ENCODE peak calls at places on chromosomes 4 and X, in four cellular contexts. J, H, C and L are unnamed samples.

GRCh38 chrX:49761481-49761880 is 65.7 kb upstream of the PAGE1 start:
- DNase-seq in H (no peak), J (no peak), C (no peak), L (peak)

GRCh38 chr4:140300271-140300970 is 73.0 kb upstream of the SCOC start:
- DNase-seq in H (no peak), C (peak), J (no peak), L (peak)

GRCh38 chr4:67451464-67451863 is 93.8 kb downstream of the CENPC start:
- DNase-seq in H (no peak), C (no peak), J (no peak), L (no peak)

GRCh38 chr4:88308587-88308986 is 24.2 kb upstream of the PPM1K start:
- DNase-seq in H (no peak), J (no peak), C (no peak), L (no peak)

GRCh38 chr4:70945452-70946055 is 43.4 kb downstream of the MOB1B start:
- DNase-seq in C (no peak), H (no peak), J (no peak), L (no peak)

GRCh38 chrX:115364625-115365024 is 75.1 kb downstream of the LUZP4 start:
- DNase-seq in J (no peak), H (no peak), C (no peak), L (no peak)

GRCh38 chr4:88759039-88759631 is 61.5 kb upstream of the NAP1L5 start:
- DNase-seq in C (peak), H (no peak), J (no peak), L (peak)

GRCh38 chr4:138035781-138036258 is 206.3 kb downstream of the SLC7A11 start:
- DNase-seq in J (no peak), H (no peak), C (no peak), L (peak)

GRCh38 chrX:136047969-136048368 is 62.7 kb downstream of the SLC9A6 start:
- DNase-seq in H (no peak), C (no peak), J (no peak), L (no peak)

GRCh38 chr4:120078216-120078615 is 11.6 kb upstream of the MAD2L1 start:
- DNase-seq in H (no peak), C (no peak), J (no peak), L (no peak)

GRCh38 chr4:140028676-140029407 is 125.1 kb downstream of the MAML3 start:
- DNase-seq in J (no peak), C (no peak), H (no peak), L (no peak)